ENCODE peak calls at places on chromosomes 13 and 19, in seven cellular contexts. One of them, this sample, is unnamed.

GRCh38 chr19:10516671-10517286 is 468 bp downstream of the S1PR5 start:
- DNase-seq in activated CD4-positive, alpha-beta T cell treated with anti-CD3 and anti-CD28 coated beads for 24 hours: no peak
- DNase-seq in neural progenitor cell: no peak
- DNase-seq in foreskin melanocyte: no peak
- DNase-seq in AG04450: no peak
- DNase-seq in activated T-cell treated with anti-CD3 and anti-CD28 coated beads, Interleukin-2, amount 50 U/mL, for 72 hours: no peak
- DNase-seq in ovary: no peak
- DNase-seq in this sample: no peak

GRCh38 chr19:45607071-45608029 is 5.3 kb upstream of the GPR4 start:
- DNase-seq in activated CD4-positive, alpha-beta T cell treated with anti-CD3 and anti-CD28 coated beads for 24 hours: no peak
- DNase-seq in neural progenitor cell: peak
- DNase-seq in foreskin melanocyte: peak
- DNase-seq in AG04450: peak
- DNase-seq in activated T-cell treated with anti-CD3 and anti-CD28 coated beads, Interleukin-2, amount 50 U/mL, for 72 hours: peak
- DNase-seq in ovary: peak
- DNase-seq in this sample: no peak

GRCh38 chr13:42000836-42001235 is 39.9 kb upstream of the VWA8 start:
- DNase-seq in activated CD4-positive, alpha-beta T cell treated with anti-CD3 and anti-CD28 coated beads for 24 hours: no peak
- DNase-seq in neural progenitor cell: peak
- DNase-seq in foreskin melanocyte: no peak
- DNase-seq in AG04450: no peak
- DNase-seq in activated T-cell treated with anti-CD3 and anti-CD28 coated beads, Interleukin-2, amount 50 U/mL, for 72 hours: no peak
- DNase-seq in ovary: no peak
- DNase-seq in this sample: no peak

GRCh38 chr19:15200575-15201364 is at the start of gene NOTCH3:
- DNase-seq in activated CD4-positive, alpha-beta T cell treated with anti-CD3 and anti-CD28 coated beads for 24 hours: no peak
- DNase-seq in neural progenitor cell: peak
- DNase-seq in foreskin melanocyte: no peak
- DNase-seq in AG04450: no peak
- DNase-seq in activated T-cell treated with anti-CD3 and anti-CD28 coated beads, Interleukin-2, amount 50 U/mL, for 72 hours: no peak
- DNase-seq in ovary: no peak
- DNase-seq in this sample: no peak

GRCh38 chr19:16449330-16449961 is 22.3 kb downstream of the EPS15L1 start:
- DNase-seq in activated CD4-positive, alpha-beta T cell treated with anti-CD3 and anti-CD28 coated beads for 24 hours: no peak
- DNase-seq in neural progenitor cell: no peak
- DNase-seq in foreskin melanocyte: peak
- DNase-seq in AG04450: no peak
- DNase-seq in activated T-cell treated with anti-CD3 and anti-CD28 coated beads, Interleukin-2, amount 50 U/mL, for 72 hours: peak
- DNase-seq in ovary: no peak
- DNase-seq in this sample: peak

GRCh38 chr19:40623403-40624239 is 22.5 kb downstream of the LTBP4 start:
- DNase-seq in activated CD4-positive, alpha-beta T cell treated with anti-CD3 and anti-CD28 coated beads for 24 hours: no peak
- DNase-seq in neural progenitor cell: peak
- DNase-seq in foreskin melanocyte: no peak
- DNase-seq in AG04450: no peak
- DNase-seq in activated T-cell treated with anti-CD3 and anti-CD28 coated beads, Interleukin-2, amount 50 U/mL, for 72 hours: no peak
- DNase-seq in ovary: no peak
- DNase-seq in this sample: no peak

GRCh38 chr19:39444598-39445257 is 654 bp upstream of the SUPT5H start:
- DNase-seq in activated CD4-positive, alpha-beta T cell treated with anti-CD3 and anti-CD28 coated beads for 24 hours: no peak
- DNase-seq in neural progenitor cell: no peak
- DNase-seq in foreskin melanocyte: no peak
- DNase-seq in AG04450: no peak
- DNase-seq in activated T-cell treated with anti-CD3 and anti-CD28 coated beads, Interleukin-2, amount 50 U/mL, for 72 hours: no peak
- DNase-seq in ovary: no peak
- DNase-seq in this sample: no peak

GRCh38 chr13:40470665-40471064 is 195.8 kb downstream of the FOXO1 start:
- DNase-seq in activated CD4-positive, alpha-beta T cell treated with anti-CD3 and anti-CD28 coated beads for 24 hours: no peak
- DNase-seq in neural progenitor cell: no peak
- DNase-seq in foreskin melanocyte: no peak
- DNase-seq in AG04450: no peak
- DNase-seq in activated T-cell treated with anti-CD3 and anti-CD28 coated beads, Interleukin-2, amount 50 U/mL, for 72 hours: no peak
- DNase-seq in ovary: no peak
- DNase-seq in this sample: no peak

GRCh38 chr13:33135097-33135496 is 118.9 kb downstream of the KL start:
- DNase-seq in activated CD4-positive, alpha-beta T cell treated with anti-CD3 and anti-CD28 coated beads for 24 hours: no peak
- DNase-seq in neural progenitor cell: no peak
- DNase-seq in foreskin melanocyte: no peak
- DNase-seq in AG04450: no peak
- DNase-seq in activated T-cell treated with anti-CD3 and anti-CD28 coated beads, Interleukin-2, amount 50 U/mL, for 72 hours: no peak
- DNase-seq in ovary: no peak
- DNase-seq in this sample: no peak

GRCh38 chr19:1064661-1065605 is 2.0 kb upstream of the ARHGAP45 start:
- DNase-seq in activated CD4-positive, alpha-beta T cell treated with anti-CD3 and anti-CD28 coated beads for 24 hours: peak
- DNase-seq in neural progenitor cell: peak
- DNase-seq in foreskin melanocyte: peak
- DNase-seq in AG04450: no peak
- DNase-seq in activated T-cell treated with anti-CD3 and anti-CD28 coated beads, Interleukin-2, amount 50 U/mL, for 72 hours: peak
- DNase-seq in ovary: no peak
- DNase-seq in this sample: peak

GRCh38 chr19:10773969-10774368 is 56.1 kb downstream of the DNM2 start:
- DNase-seq in activated CD4-positive, alpha-beta T cell treated with anti-CD3 and anti-CD28 coated beads for 24 hours: no peak
- DNase-seq in neural progenitor cell: no peak
- DNase-seq in foreskin melanocyte: no peak
- DNase-seq in AG04450: no peak
- DNase-seq in activated T-cell treated with anti-CD3 and anti-CD28 coated beads, Interleukin-2, amount 50 U/mL, for 72 hours: peak
- DNase-seq in ovary: no peak
- DNase-seq in this sample: no peak

GRCh38 chr19:42538841-42539709 is 10.8 kb upstream of the CEACAM1 start:
- DNase-seq in activated CD4-positive, alpha-beta T cell treated with anti-CD3 and anti-CD28 coated beads for 24 hours: no peak
- DNase-seq in neural progenitor cell: no peak
- DNase-seq in foreskin melanocyte: no peak
- DNase-seq in AG04450: no peak
- DNase-seq in activated T-cell treated with anti-CD3 and anti-CD28 coated beads, Interleukin-2, amount 50 U/mL, for 72 hours: no peak
- DNase-seq in ovary: no peak
- DNase-seq in this sample: no peak

GRCh38 chr13:20711301-20712044 is 8.0 kb downstream of the IL17D start:
- DNase-seq in activated CD4-positive, alpha-beta T cell treated with anti-CD3 and anti-CD28 coated beads for 24 hours: no peak
- DNase-seq in neural progenitor cell: peak
- DNase-seq in foreskin melanocyte: no peak
- DNase-seq in AG04450: no peak
- DNase-seq in activated T-cell treated with anti-CD3 and anti-CD28 coated beads, Interleukin-2, amount 50 U/mL, for 72 hours: peak
- DNase-seq in ovary: no peak
- DNase-seq in this sample: no peak